ENCODE peak calls at places on chromosome 15, in five cellular contexts. W is left ventricle myocardium inferior, X is suprapubic skin, Y is cardiac muscle cell, B is IMR-90. V is an unnamed sample. For H3K4me1 and H3K27me3, the result is how much of the 10 kb centered on the place peaks cover.

GRCh38 chr15:27820232-27820631 is 278.9 kb downstream of the OCA2 start:
- DNase-seq in B (peak), W (no peak), Y (no peak), X (no peak), V (no peak)

GRCh38 chr15:72230197-72231065 is 559 bp downstream of the PKM start:
- DNase-seq in X (peak), B (peak), Y (peak), W (peak), V (peak)

GRCh38 chr15:69474291-69474690 is 21.7 kb downstream of the RPLP1 start:
- DNase-seq in Y (no peak), X (peak), B (peak), W (no peak), V (no peak)

GRCh38 chr15:99474041-99474906 is 91.5 kb upstream of the MEF2A start:
- DNase-seq in B (no peak), X (peak), W (peak), Y (no peak), V (no peak)

GRCh38 chr15:45891766-45892165 is 256.9 kb downstream of the SQOR start:
- DNase-seq in B (no peak), W (peak), X (no peak), Y (no peak), V (no peak)

GRCh38 chr15:23529891-23530290 is 35.6 kb upstream of the MKRN3 start:
- DNase-seq in X (no peak), B (no peak), Y (no peak), W (no peak), V (no peak)

GRCh38 chr15:37045859-37046318 is 54.5 kb downstream of the MEIS2 start:
- DNase-seq in X (no peak), Y (no peak), B (no peak), W (no peak), V (peak)

GRCh38 chr15:51048308-51048707 is 46.4 kb downstream of the TNFAIP8L3 start:
- DNase-seq in B (no peak), W (no peak), X (no peak), Y (no peak), V (no peak)

GRCh38 chr15:68570974-68571373 is 7.8 kb upstream of the CORO2B start:
- DNase-seq in W (no peak), B (no peak), X (no peak), Y (no peak), V (no peak)

GRCh38 chr15:52295421-52295991 is at the start of gene MYO5C:
- DNase-seq in Y (peak), B (no peak), W (peak), X (peak), V (peak)

GRCh38 chr15:64875641-64876223 is 34.0 kb downstream of the PLEKHO2 start:
- DNase-seq in X (no peak), B (no peak), Y (peak), W (no peak), V (no peak)

GRCh38 chr15:94001113-94001919 is 230.0 kb upstream of the MCTP2 start:
- DNase-seq in W (no peak), X (no peak), Y (no peak), B (no peak), V (no peak)

GRCh38 chr15:45166792-45167630 is 20.8 kb downstream of the SHF start:
- DNase-seq in Y (peak), B (peak), X (peak), W (peak), V (peak)

GRCh38 chr15:46848704-46849103 is 868.6 kb upstream of the SEMA6D start:
- DNase-seq in W (no peak), B (peak), Y (no peak), X (no peak), V (no peak)

GRCh38 chr15:101187820-101188516 is 63.9 kb downstream of the CHSY1 start:
- DNase-seq in B (peak), W (no peak), Y (peak), X (no peak), V (no peak)

GRCh38 chr15:75452968-75453702 is 1.6 kb upstream of the SIN3A start:
- DNase-seq in W (peak), B (no peak), X (peak), Y (peak), V (peak)

GRCh38 chr15:31014608-31014925 is 23.1 kb upstream of the MTMR10 start:
- DNase-seq in X (no peak), Y (no peak), B (no peak), W (no peak), V (no peak)

GRCh38 chr15:31012455-31012854 is 21.0 kb upstream of the MTMR10 start:
- DNase-seq in W (no peak), X (no peak), B (no peak), Y (no peak), V (no peak)

GRCh38 chr15:31019986-31020385 is 28.6 kb upstream of the MTMR10 start:
- DNase-seq in X (no peak), Y (no peak), W (no peak), B (no peak), V (no peak)

GRCh38 chr15:31013863-31014607 is 22.6 kb upstream of the MTMR10 start:
- DNase-seq in X (no peak), B (no peak), Y (no peak), W (no peak), V (no peak)

GRCh38 chr15:31016446-31016915 is 25.1 kb upstream of the MTMR10 start:
- DNase-seq in Y (peak), W (no peak), X (no peak), B (peak), V (no peak)
- H3K4me1 ChIP-seq in Y (under half), W (under half), X (under half), B (under half), V (under half)

GRCh38 chr15:40930430-40931299 is 1.5 kb downstream of the DLL4 start:
- DNase-seq in Y (peak), X (peak), W (peak), B (peak), V (peak)

GRCh38 chr15:40932625-40933519 is 3.7 kb downstream of the DLL4 start:
- DNase-seq in X (no peak), B (no peak), Y (no peak), W (no peak), V (no peak)

GRCh38 chr15:40929730-40930429 is 740 bp downstream of the DLL4 start:
- DNase-seq in B (peak), Y (peak), W (peak), X (peak), V (peak)

GRCh38 chr15:40932146-40932545 is 3.0 kb downstream of the DLL4 start:
- DNase-seq in Y (no peak), W (no peak), B (no peak), X (no peak), V (no peak)

GRCh38 chr15:40931300-40932142 is 2.4 kb downstream of the DLL4 start:
- DNase-seq in W (no peak), B (no peak), X (no peak), Y (no peak), V (no peak)
- H3K27me3 ChIP-seq in W (half or more), B (under half), X (half or more), Y (half or more), V (under half)

GRCh38 chr15:91928676-91929075 is 75.2 kb downstream of the SLCO3A1 start:
- DNase-seq in X (no peak), Y (no peak), B (no peak), W (no peak), V (no peak)
- H3K4me1 ChIP-seq in X (under half), Y (half or more), B (under half), W (half or more), V (under half)

GRCh38 chr15:62068787-62069170 is 2.0 kb downstream of the C2CD4A start:
- DNase-seq in X (no peak), W (no peak), Y (peak), B (no peak), V (no peak)

GRCh38 chr15:62066663-62067447 is at the start of gene C2CD4A:
- DNase-seq in X (peak), W (peak), B (peak), Y (peak), V (peak)

GRCh38 chr15:62069551-62069950 is 2.8 kb downstream of the C2CD4A start:
- DNase-seq in B (no peak), W (no peak), X (no peak), Y (no peak), V (no peak)

GRCh38 chr15:62068071-62068786 is 1.5 kb downstream of the C2CD4A start:
- DNase-seq in W (peak), B (no peak), Y (peak), X (peak), V (peak)

DNA sequence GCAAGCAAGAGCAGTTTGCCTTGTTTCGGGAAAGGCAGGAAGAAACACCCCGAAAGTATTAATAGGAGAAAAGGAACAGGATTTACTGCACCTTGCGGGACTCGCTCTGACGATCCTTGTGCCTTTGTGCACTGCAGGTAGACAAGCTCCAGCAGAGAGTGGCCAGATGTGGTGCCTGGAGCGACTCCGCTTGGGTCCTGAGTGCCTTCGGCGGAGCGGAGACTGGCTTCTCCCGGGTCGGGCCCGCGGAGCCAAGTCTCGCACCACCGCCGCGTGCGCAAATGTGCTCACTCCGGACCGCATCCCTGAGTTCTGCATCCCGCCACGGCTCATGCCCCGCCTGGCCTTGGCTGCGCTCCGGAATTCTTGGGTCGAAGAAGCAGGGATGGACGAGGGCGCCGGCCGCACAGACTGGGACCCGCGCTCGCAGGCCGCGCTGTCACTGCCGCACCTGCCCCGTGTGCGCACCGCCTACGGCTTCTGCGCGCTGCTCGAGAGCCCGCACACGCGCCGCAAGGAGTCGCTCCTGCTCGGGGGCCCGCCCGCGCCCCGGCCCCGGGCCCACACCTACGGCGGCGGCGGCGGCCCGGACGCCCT is 769 bp downstream of the C2CD4A start:
- DNase-seq in Y (peak), X (peak), B (no peak), W (peak), V (no peak)
- H3K27me3 ChIP-seq in Y (half or more), X (under half), B (under half), W (under half), V (under half)

GRCh38 chr15:56964182-56964581 is 45.7 kb downstream of the TCF12 start:
- DNase-seq in B (peak), W (no peak), Y (peak), X (no peak), V (no peak)

GRCh38 chr15:56967336-56967735 is 48.9 kb downstream of the TCF12 start:
- DNase-seq in B (no peak), W (no peak), X (no peak), Y (no peak), V (no peak)

GRCh38 chr15:56963719-56964118 is 45.3 kb downstream of the TCF12 start:
- DNase-seq in B (no peak), X (no peak), Y (peak), W (no peak), V (no peak)

GRCh38 chr15:56963126-56963525 is 44.7 kb downstream of the TCF12 start:
- DNase-seq in B (no peak), Y (no peak), X (no peak), W (no peak), V (no peak)

DNA sequence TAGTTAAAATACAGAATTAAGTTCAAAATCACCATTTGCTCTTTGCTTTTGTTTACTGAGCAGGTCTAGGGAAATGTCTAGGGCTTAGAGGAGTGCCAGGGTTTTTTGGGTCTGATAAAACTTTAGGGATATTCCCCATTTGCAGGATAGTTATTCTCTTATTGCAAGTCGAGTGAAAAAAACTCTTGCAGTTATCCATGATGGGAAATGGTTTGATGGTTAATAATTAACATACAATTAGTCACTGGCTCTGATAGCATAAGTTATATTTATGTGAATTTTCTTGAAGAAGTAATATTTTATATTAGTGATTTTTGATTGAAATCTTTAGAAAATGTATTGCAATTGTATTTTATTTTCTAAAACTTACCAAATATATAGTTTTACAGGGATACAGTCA is 47.2 kb downstream of the TCF12 start:
- DNase-seq in B (no peak), X (no peak), Y (no peak), W (no peak), V (no peak)
- H3K4me1 ChIP-seq in B (under half), X (under half), Y (under half), W (half or more), V (under half)

GRCh38 chr15:63502843-63503738 is 1.3 kb upstream of the USP3 start:
- DNase-seq in X (peak), B (peak), W (peak), Y (peak), V (peak)
- H3K27me3 ChIP-seq in X (under half), B (under half), W (under half), Y (under half), V (under half)